ENCODE peak calls at places on chromosome 13, in seven cellular contexts. J is GM10248; M is NCI-H1930; T is LHCN-M2; F is stimulated activated CD4-positive, alpha-beta T cell treated with anti-CD3 and anti-CD28 coated beads, Interleukin-2, amount 100 ng/mL, for 48 hours; P is HTR-8/SVneo; Z is EH. S is an unnamed sample.

GRCh38 chr13:44106231-44107152 is 226.8 kb downstream of the LACC1 start:
- DNase-seq in J (no peak), M (no peak), T (no peak), F (no peak), P (no peak), Z (no peak), S (no peak)

GRCh38 chr13:75467009-75467728 is 14.8 kb downstream of the TBC1D4 start:
- DNase-seq in J (no peak), M (no peak), T (no peak), F (no peak), P (no peak), Z (no peak), S (no peak)

GRCh38 chr13:58434943-58435342 is 803.4 kb downstream of the PCDH17 start:
- DNase-seq in J (no peak), M (no peak), T (no peak), F (no peak), P (no peak), Z (no peak), S (no peak)

GRCh38 chr13:112141643-112142400 is 74.9 kb downstream of the SOX1 start:
- DNase-seq in J (no peak), M (no peak), T (no peak), F (no peak), P (no peak), Z (no peak), S (no peak)

GRCh38 chr13:21218351-21219043 is 42.0 kb downstream of the MRPL57 start:
- DNase-seq in J (peak; percentile 45), M (no peak), T (peak; percentile 85), F (no peak), P (no peak), Z (no peak), S (no peak)

GRCh38 chr13:22154041-22154440 is 483.2 kb downstream of the FGF9 start:
- DNase-seq in J (no peak), M (no peak), T (no peak), F (no peak), P (no peak), Z (no peak), S (no peak)

GRCh38 chr13:19836472-19836871 is 27.0 kb downstream of the ZMYM5 start:
- DNase-seq in J (no peak), M (no peak), T (peak; percentile 25), F (no peak), P (no peak), Z (peak; percentile 17), S (no peak)

GRCh38 chr13:111534646-111535461 is 214.4 kb downstream of the TEX29 start:
- DNase-seq in J (no peak), M (no peak), T (no peak), F (no peak), P (no peak), Z (no peak), S (no peak)

GRCh38 chr13:23510979-23511735 is 59.1 kb upstream of the TNFRSF19 start:
- DNase-seq in J (peak; percentile 58), M (no peak), T (peak; percentile 55), F (no peak), P (no peak), Z (peak; percentile 64), S (no peak)

GRCh38 chr13:101211261-101211660 is 205.0 kb downstream of the NALCN start:
- DNase-seq in J (no peak), M (no peak), T (peak; percentile 85), F (no peak), P (peak; percentile 17), Z (peak; percentile 53), S (no peak)

GRCh38 chr13:98681017-98681416 is 71.5 kb downstream of the SLC15A1 start:
- DNase-seq in J (no peak), M (no peak), T (no peak), F (no peak), P (no peak), Z (peak; percentile 18), S (no peak)

GRCh38 chr13:43293561-43293960 is 270.2 kb downstream of the DNAJC15 start:
- DNase-seq in J (no peak), M (no peak), T (no peak), F (no peak), P (no peak), Z (no peak), S (no peak)

GRCh38 chr13:108682714-108683113 is 53.3 kb downstream of the MYO16 start:
- DNase-seq in J (no peak), M (no peak), T (no peak), F (no peak), P (no peak), Z (no peak), S (no peak)

GRCh38 chr13:85386424-85386823 is 412.8 kb downstream of the SLITRK6 start:
- DNase-seq in J (no peak), M (no peak), T (no peak), F (no peak), P (no peak), Z (no peak), S (no peak)

GRCh38 chr13:100394005-100394695 is 194.4 kb downstream of the GGACT start:
- DNase-seq in J (peak; percentile 53), M (no peak), T (peak; percentile 91), F (no peak), P (no peak), Z (peak; percentile 95), S (no peak)

GRCh38 chr13:23570099-23570926 is at the start of gene TNFRSF19:
- DNase-seq in J (no peak), M (peak; percentile 18), T (peak; percentile 71), F (no peak), P (peak; percentile 41), Z (peak; percentile 95), S (peak; percentile 40)

GRCh38 chr13:37407156-37407555 is 191.4 kb downstream of the POSTN start:
- DNase-seq in J (no peak), M (no peak), T (no peak), F (no peak), P (no peak), Z (no peak), S (no peak)

GRCh38 chr13:102399791-102400618 is 1.8 kb downstream of the FGF14 start:
- DNase-seq in J (peak; percentile 32), M (peak; percentile 25), T (no peak), F (no peak), P (no peak), Z (no peak), S (peak; percentile 23)

GRCh38 chr13:20191902-20192469 is 752 bp downstream of the GJB2 start:
- DNase-seq in J (peak; percentile 39), M (no peak), T (no peak), F (no peak), P (no peak), Z (peak; percentile 10), S (no peak)

GRCh38 chr13:74443623-74444022 is 309.4 kb upstream of the KLF12 start:
- DNase-seq in J (no peak), M (no peak), T (peak; percentile 77), F (no peak), P (peak; percentile 17), Z (peak; percentile 79), S (no peak)

GRCh38 chr13:80989770-80990169 is 648.8 kb upstream of the SPRY2 start:
- DNase-seq in J (no peak), M (no peak), T (no peak), F (no peak), P (no peak), Z (no peak), S (no peak)

GRCh38 chr13:106597190-106597589 is 29.3 kb upstream of the ARGLU1 start:
- DNase-seq in J (no peak), M (no peak), T (peak; percentile 26), F (no peak), P (no peak), Z (no peak), S (peak; percentile 66)

GRCh38 chr13:83906240-83906820 is 24.1 kb upstream of the SLITRK1 start:
- DNase-seq in J (no peak), M (no peak), T (no peak), F (no peak), P (no peak), Z (no peak), S (no peak)

GRCh38 chr13:99961634-99962033 is 9.9 kb downstream of the ZIC5 start:
- DNase-seq in J (no peak), M (no peak), T (no peak), F (no peak), P (no peak), Z (no peak), S (no peak)

GRCh38 chr13:77740931-77741586 is 43.6 kb downstream of the SLAIN1 start:
- DNase-seq in J (no peak), M (no peak), T (no peak), F (no peak), P (no peak), Z (no peak), S (no peak)

GRCh38 chr13:31965361-31966066 is 66.1 kb upstream of the FRY start:
- DNase-seq in J (peak; percentile 46), M (no peak), T (peak; percentile 38), F (no peak), P (no peak), Z (peak; percentile 53), S (no peak)

GRCh38 chr13:103839460-103839859 is 773.2 kb upstream of the SLC10A2 start:
- DNase-seq in J (no peak), M (no peak), T (no peak), F (no peak), P (peak; percentile 0), Z (no peak), S (no peak)

S was measured in heart right ventricle.